ENCODE peak calls at places on chromosomes 5 and 9, in seven cellular contexts. Y is cardiac muscle cell, R is GM13977, D is foreskin fibroblast, V is endodermal cell, W is brain microvascular endothelial cell, O is left ventricle myocardium inferior. B is an unnamed sample.

GRCh38 chr5:172659909-172660628 is 19.0 kb downstream of the NEURL1B start:
- DNase-seq in V (peak), W (peak), O (peak), D (peak), Y (peak), R (no peak), B (peak)

GRCh38 chr5:160460377-160461049 is 38.9 kb downstream of the PTTG1 start:
- DNase-seq in Y (no peak), R (no peak), V (no peak), D (peak), O (no peak), W (no peak), B (no peak)

GRCh38 chr9:3963266-3964019 is 336.4 kb downstream of the GLIS3 start:
- DNase-seq in V (no peak), W (peak), D (peak), Y (no peak), R (no peak), O (no peak), B (peak)

GRCh38 chr5:95554331-95554646 is 488 bp downstream of the SKIC3 start:
- DNase-seq in W (no peak), D (no peak), O (no peak), Y (no peak), V (no peak), R (no peak), B (no peak)

GRCh38 chr5:111999286-111999685 is 242.3 kb upstream of the NREP start:
- DNase-seq in W (peak), R (no peak), V (no peak), Y (no peak), D (peak), O (no peak), B (no peak)

GRCh38 chr5:104513621-104514020 is 951.0 kb upstream of the NUDT12 start:
- DNase-seq in V (no peak), W (no peak), R (no peak), D (no peak), O (no peak), Y (no peak), B (no peak)

GRCh38 chr5:9540791-9541190 is 5.1 kb downstream of the SEMA5A start:
- DNase-seq in R (no peak), V (no peak), D (peak), O (no peak), Y (no peak), W (peak), B (no peak)

GRCh38 chr9:3497406-3497805 is 28.4 kb downstream of the RFX3 start:
- DNase-seq in W (peak), V (no peak), D (peak), O (no peak), R (no peak), Y (no peak), B (no peak)

GRCh38 chr5:1998348-1998669 is 115.6 kb upstream of the IRX4 start:
- DNase-seq in V (no peak), Y (no peak), O (no peak), D (no peak), R (no peak), W (no peak), B (no peak)

GRCh38 chr5:90557871-90558270 is 726 bp upstream of the ADGRV1 start:
- DNase-seq in Y (no peak), D (no peak), R (no peak), W (no peak), O (no peak), V (no peak), B (no peak)

GRCh38 chr9:127905788-127906191 is 6.4 kb upstream of the ST6GALNAC6 start:
- DNase-seq in V (no peak), W (no peak), O (no peak), R (no peak), Y (no peak), D (no peak), B (no peak)

GRCh38 chr9:110083866-110084265 is 124.1 kb downstream of the C9orf152 start:
- DNase-seq in D (no peak), W (no peak), O (no peak), Y (no peak), R (no peak), V (no peak), B (no peak)

GRCh38 chr9:104279535-104280215 is 185.6 kb downstream of the SMC2 start:
- DNase-seq in W (no peak), O (no peak), R (no peak), V (no peak), D (peak), Y (no peak), B (no peak)

GRCh38 chr5:53038196-53038847 is 49.2 kb downstream of the ITGA2 start:
- DNase-seq in W (peak), O (peak), Y (no peak), R (no peak), D (no peak), V (no peak), B (no peak)

GRCh38 chr5:132055808-132056609 is 4.4 kb upstream of the IL3 start:
- DNase-seq in O (peak), Y (no peak), D (no peak), V (no peak), R (peak), W (no peak), B (no peak)

GRCh38 chr9:133778336-133778995 is 40.3 kb upstream of the SARDH start:
- DNase-seq in Y (no peak), V (peak), W (no peak), D (no peak), O (no peak), R (no peak), B (no peak)

GRCh38 chr5:54454602-54455001 is 897 bp upstream of the HSPB3 start:
- DNase-seq in W (no peak), D (peak), Y (no peak), V (no peak), O (no peak), R (no peak), B (no peak)

GRCh38 chr5:169101966-169102365 is 199.0 kb downstream of the SLIT3 start:
- DNase-seq in W (no peak), D (no peak), R (no peak), O (no peak), Y (no peak), V (no peak), B (no peak)

GRCh38 chr9:32426278-32426939 is 42.0 kb downstream of the ACO1 start:
- DNase-seq in V (no peak), R (no peak), W (peak), D (peak), Y (no peak), O (no peak), B (peak)

GRCh38 chr9:132531187-132531586 is 51.2 kb upstream of the BARHL1 start:
- DNase-seq in W (no peak), V (no peak), D (no peak), Y (no peak), O (no peak), R (no peak), B (no peak)

GRCh38 chr9:93124793-93125192 is 9.3 kb downstream of the NINJ1 start:
- DNase-seq in Y (no peak), D (no peak), V (peak), R (no peak), W (no peak), O (no peak), B (no peak)

GRCh38 chr5:137753986-137754235 is 252 bp downstream of the HNRNPA0 start:
- DNase-seq in D (no peak), Y (no peak), R (no peak), O (no peak), V (no peak), W (no peak), B (no peak)

GRCh38 chr9:36991516-36992134 is 42.4 kb downstream of the PAX5 start:
- DNase-seq in R (peak), W (peak), Y (no peak), V (peak), D (no peak), O (no peak), B (no peak)
- TF ChIP-seq CTCF in R (peak), W (peak), Y (peak), V (peak), D (peak), O (no peak), B (peak)

GRCh38 chr5:32794086-32794485 is 83.0 kb downstream of the NPR3 start:
- DNase-seq in O (no peak), V (peak), D (peak), W (peak), R (no peak), Y (no peak), B (no peak)
- TF ChIP-seq CTCF in O (peak), V (peak), D (peak), W (peak), R (no peak), Y (peak), B (peak)

GRCh38 chr5:124724357-124725039 is 21.9 kb downstream of the ZNF608 start:
- DNase-seq in D (no peak), Y (no peak), V (peak), O (no peak), W (no peak), R (peak), B (no peak)

GRCh38 chr5:124726631-124727362 is 19.6 kb downstream of the ZNF608 start:
- DNase-seq in W (no peak), D (no peak), O (no peak), Y (no peak), V (peak), R (no peak), B (no peak)

GRCh38 chr5:124728331-124729307 is 17.8 kb downstream of the ZNF608 start:
- DNase-seq in W (no peak), R (no peak), D (no peak), O (no peak), Y (no peak), V (peak), B (no peak)

GRCh38 chr5:124725622-124726258 is 20.7 kb downstream of the ZNF608 start:
- DNase-seq in W (no peak), V (peak), D (no peak), R (no peak), O (no peak), Y (no peak), B (no peak)

GRCh38 chr5:124725040-124725434 is 21.4 kb downstream of the ZNF608 start:
- DNase-seq in O (no peak), V (peak), D (no peak), R (peak), Y (no peak), W (no peak), B (no peak)
- TF ChIP-seq CTCF in O (no peak), V (peak), D (no peak), R (peak), Y (no peak), W (peak), B (peak)

DNA sequence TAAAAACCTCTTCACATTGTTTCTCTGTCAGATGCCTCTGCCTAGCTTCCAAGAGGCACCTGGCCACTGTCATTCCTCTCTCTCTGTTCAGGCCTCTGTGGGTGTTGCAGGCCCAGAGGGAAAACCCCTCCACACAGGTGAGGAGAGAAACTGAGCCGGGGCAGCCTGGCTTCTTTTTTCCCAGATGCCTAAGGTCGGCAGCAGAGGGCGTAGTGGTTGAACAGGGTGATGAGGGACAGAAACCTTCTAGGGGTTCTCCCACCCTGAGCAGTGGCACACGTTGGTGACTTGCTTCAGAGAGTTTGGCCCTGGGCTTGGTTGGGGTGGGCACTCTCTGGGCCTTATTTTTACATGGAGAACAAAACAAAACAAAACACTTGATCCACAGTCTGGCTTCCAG is 12.2 kb downstream of the IL9 start:
- DNase-seq in Y (no peak), D (no peak), R (no peak), O (no peak), W (no peak), V (peak), B (no peak)
- TF ChIP-seq CTCF in Y (no peak), D (no peak), R (peak), O (no peak), W (peak), V (peak), B (no peak)

DNA sequence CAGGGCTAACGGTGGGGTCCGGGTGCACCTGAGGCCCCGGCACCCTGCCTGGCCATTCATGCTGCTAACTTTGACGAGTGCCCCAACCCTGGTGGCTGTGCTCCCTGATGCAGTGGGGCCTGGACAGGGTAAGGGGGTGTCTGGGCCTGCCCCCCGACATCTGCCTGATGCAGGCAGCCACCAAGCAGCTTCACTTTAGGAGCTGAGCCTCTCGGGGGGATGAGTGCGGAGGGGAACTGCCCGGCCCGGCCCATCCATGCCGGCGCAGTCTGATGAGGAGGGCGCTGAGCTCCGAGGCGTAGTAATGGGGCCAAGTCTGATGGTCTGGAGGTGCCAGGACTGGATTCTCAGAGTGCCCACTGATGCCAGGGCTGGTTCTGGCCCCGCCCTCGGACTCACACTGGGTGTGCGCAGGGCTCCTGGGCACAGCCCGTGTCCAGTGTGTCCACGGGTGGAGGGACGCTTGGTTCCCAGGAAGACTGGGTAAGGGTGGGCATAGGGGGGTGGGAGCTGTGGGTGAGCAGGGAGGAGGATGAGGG is 16.5 kb downstream of the DNLZ start:
- DNase-seq in Y (no peak), W (no peak), D (no peak), O (no peak), R (no peak), V (no peak), B (no peak)
- TF ChIP-seq CTCF in Y (no peak), W (no peak), D (no peak), O (no peak), R (no peak), V (no peak), B (no peak)